ENCODE peak calls at places on chromosome 7, in ten cellular contexts. O is left ventricle myocardium inferior; Z is AG04450; D is CD4-positive, alpha-beta T cell; J is dorsolateral prefrontal cortex; P is fibroblast of pulmonary artery; B is tibial nerve; R is endothelial cell; N is AG09309; E is neural crest cell. A is an unnamed sample.

GRCh38 chr7:82044497-82045080 is 274.7 kb upstream of the HGF start:
- DNase-seq in D (no peak), P (peak), J (no peak), B (no peak), R (peak), O (no peak), N (no peak), E (peak), Z (no peak), A (no peak)

GRCh38 chr7:98755138-98755898 is 114.5 kb downstream of the TMEM130 start:
- DNase-seq in P (no peak), O (peak), R (no peak), D (no peak), Z (no peak), E (no peak), B (no peak), N (no peak), J (no peak), A (no peak)

GRCh38 chr7:77855371-77856083 is 57.0 kb downstream of the PHTF2 start:
- DNase-seq in D (no peak), P (peak), J (peak), N (no peak), B (no peak), Z (no peak), R (no peak), O (peak), E (no peak), A (no peak)

GRCh38 chr7:17405786-17406185 is 107.3 kb downstream of the AHR start:
- DNase-seq in R (no peak), E (no peak), N (peak), B (no peak), J (no peak), P (peak), D (no peak), Z (peak), O (no peak), A (no peak)

GRCh38 chr7:154841731-154842331 is 161.1 kb downstream of the PAXIP1 start:
- DNase-seq in O (no peak), B (no peak), E (no peak), J (no peak), D (no peak), R (peak), Z (no peak), N (no peak), P (no peak), A (no peak)

GRCh38 chr7:1028775-1029636 is 15.3 kb upstream of the GPR146 start:
- DNase-seq in N (peak), P (peak), E (peak), J (peak), O (peak), Z (peak), R (peak), B (peak), D (peak), A (peak)

GRCh38 chr7:54354436-54354835 is 187.7 kb upstream of the VSTM2A start:
- DNase-seq in O (no peak), E (no peak), N (no peak), Z (no peak), J (no peak), R (no peak), D (no peak), P (no peak), B (no peak), A (no peak)

GRCh38 chr7:42198974-42199668 is 37.9 kb downstream of the GLI3 start:
- DNase-seq in D (no peak), J (no peak), R (no peak), O (no peak), P (no peak), E (no peak), N (peak), B (no peak), Z (no peak), A (no peak)

GRCh38 chr7:102942181-102942882 is 29.5 kb downstream of the LRRC17 start:
- DNase-seq in Z (no peak), N (no peak), B (no peak), P (peak), D (no peak), O (no peak), J (no peak), R (no peak), E (no peak), A (no peak)

GRCh38 chr7:22147113-22147512 is 201.4 kb upstream of the CDCA7L start:
- DNase-seq in D (no peak), O (no peak), P (no peak), N (no peak), R (no peak), J (no peak), E (no peak), Z (no peak), B (no peak), A (no peak)

GRCh38 chr7:127822822-127823508 is 171.0 kb downstream of the SND1 start:
- DNase-seq in Z (no peak), E (no peak), O (no peak), R (peak), J (no peak), P (no peak), D (no peak), B (no peak), N (no peak), A (no peak)

GRCh38 chr7:66912195-66912594 is 8.8 kb upstream of the TMEM248 start:
- DNase-seq in Z (no peak), N (no peak), R (no peak), D (no peak), P (no peak), O (no peak), B (no peak), J (no peak), E (no peak), A (no peak)

GRCh38 chr7:18125536-18125935 is 97.9 kb upstream of the PRPS1L1 start:
- DNase-seq in P (peak), D (no peak), O (no peak), Z (no peak), R (no peak), N (no peak), B (no peak), J (no peak), E (no peak), A (no peak)

GRCh38 chr7:70870349-70870748 is 261.6 kb upstream of the GALNT17 start:
- DNase-seq in Z (no peak), O (no peak), P (no peak), B (no peak), R (no peak), D (no peak), J (no peak), E (no peak), N (no peak), A (no peak)

GRCh38 chr7:134480730-134481129 is 21.8 kb upstream of the AKR1B1 start:
- DNase-seq in Z (no peak), O (no peak), B (no peak), J (no peak), R (no peak), E (no peak), D (no peak), P (peak), N (no peak), A (no peak)

GRCh38 chr7:99955247-99955646 is 20.6 kb downstream of the AZGP1 start:
- DNase-seq in D (no peak), O (no peak), J (no peak), B (no peak), N (no peak), Z (no peak), P (no peak), E (no peak), R (no peak), A (no peak)

GRCh38 chr7:68321076-68321639 is 1277.1 kb upstream of the AUTS2 start:
- DNase-seq in Z (no peak), N (no peak), J (no peak), R (no peak), P (no peak), D (no peak), B (peak), O (peak), E (no peak), A (no peak)

GRCh38 chr7:75642810-75643486 is 95.8 kb downstream of the HIP1 start:
- DNase-seq in E (peak), R (peak), B (no peak), J (no peak), N (no peak), O (no peak), P (peak), D (peak), Z (peak), A (no peak)

GRCh38 chr7:70035509-70035908 is 437.2 kb downstream of the AUTS2 start:
- DNase-seq in J (no peak), N (no peak), D (no peak), O (no peak), P (no peak), Z (no peak), R (no peak), B (no peak), E (no peak), A (no peak)

GRCh38 chr7:66377045-66377444 is 171.9 kb downstream of the TPST1 start:
- DNase-seq in D (no peak), Z (no peak), B (no peak), P (no peak), E (no peak), O (no peak), J (no peak), R (no peak), N (no peak), A (no peak)

GRCh38 chr7:103821105-103821504 is 168.4 kb downstream of the RELN start:
- DNase-seq in P (no peak), O (no peak), B (no peak), D (no peak), Z (no peak), N (no peak), E (no peak), J (no peak), R (no peak), A (no peak)

GRCh38 chr7:72538856-72539255 is 126.7 kb upstream of the CALN1 start:
- DNase-seq in D (no peak), B (no peak), O (no peak), J (no peak), Z (no peak), P (no peak), N (no peak), E (peak), R (no peak), A (no peak)

GRCh38 chr7:45984386-45985295 is 63.6 kb upstream of the IGFBP3 start:
- DNase-seq in D (no peak), R (no peak), J (no peak), O (no peak), N (no peak), Z (no peak), E (no peak), P (no peak), B (no peak), A (no peak)

GRCh38 chr7:43653466-43653865 is 70.6 kb downstream of the STK17A start:
- DNase-seq in O (no peak), E (no peak), N (no peak), P (no peak), R (no peak), D (no peak), Z (no peak), J (no peak), B (no peak), A (no peak)

GRCh38 chr7:37833107-37833817 is 15.1 kb upstream of the NME8 start:
- DNase-seq in N (peak), O (no peak), J (peak), D (peak), E (peak), P (peak), B (no peak), Z (no peak), R (peak), A (no peak)

GRCh38 chr7:37826825-37827224 is 21.6 kb upstream of the NME8 start:
- DNase-seq in Z (no peak), P (no peak), D (no peak), E (no peak), O (no peak), J (no peak), R (no peak), B (no peak), N (no peak), A (no peak)

GRCh38 chr7:37833818-37834146 is 14.6 kb upstream of the NME8 start:
- DNase-seq in Z (no peak), J (no peak), R (no peak), N (no peak), E (no peak), P (no peak), O (no peak), B (no peak), D (no peak), A (no peak)

GRCh38 chr7:37832194-37832593 is 16.2 kb upstream of the NME8 start:
- DNase-seq in Z (no peak), R (no peak), J (peak), B (peak), N (no peak), D (no peak), O (peak), P (peak), E (no peak), A (no peak)

DNA sequence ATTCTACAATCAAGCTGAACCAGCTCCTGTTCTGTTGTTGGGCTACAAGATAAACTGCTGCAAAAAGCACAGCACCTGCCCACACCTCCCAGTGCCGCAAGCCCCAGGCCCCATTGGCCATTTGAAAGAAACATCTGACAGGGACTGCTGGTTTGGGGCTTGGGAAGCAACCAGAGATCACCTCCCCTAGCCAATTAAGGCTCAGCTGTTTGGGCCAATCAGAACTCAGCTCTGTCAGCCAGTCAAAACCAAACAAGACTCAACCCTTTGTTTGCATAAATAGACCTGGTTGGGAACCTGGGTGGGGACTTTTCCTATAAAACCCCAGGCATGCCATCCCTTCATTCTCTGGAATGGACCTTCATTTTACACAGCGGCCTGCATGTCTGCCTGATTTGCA is 17.2 kb upstream of the NME8 start:
- DNase-seq in P (no peak), O (no peak), B (no peak), J (no peak), D (no peak), E (no peak), N (no peak), R (no peak), Z (no peak), A (no peak)
- TF ChIP-seq CTCF in P (no peak), O (no peak), B (no peak), J (no peak), D (no peak), E (no peak), N (no peak), R (no peak), Z (no peak), A (no peak)

DNA sequence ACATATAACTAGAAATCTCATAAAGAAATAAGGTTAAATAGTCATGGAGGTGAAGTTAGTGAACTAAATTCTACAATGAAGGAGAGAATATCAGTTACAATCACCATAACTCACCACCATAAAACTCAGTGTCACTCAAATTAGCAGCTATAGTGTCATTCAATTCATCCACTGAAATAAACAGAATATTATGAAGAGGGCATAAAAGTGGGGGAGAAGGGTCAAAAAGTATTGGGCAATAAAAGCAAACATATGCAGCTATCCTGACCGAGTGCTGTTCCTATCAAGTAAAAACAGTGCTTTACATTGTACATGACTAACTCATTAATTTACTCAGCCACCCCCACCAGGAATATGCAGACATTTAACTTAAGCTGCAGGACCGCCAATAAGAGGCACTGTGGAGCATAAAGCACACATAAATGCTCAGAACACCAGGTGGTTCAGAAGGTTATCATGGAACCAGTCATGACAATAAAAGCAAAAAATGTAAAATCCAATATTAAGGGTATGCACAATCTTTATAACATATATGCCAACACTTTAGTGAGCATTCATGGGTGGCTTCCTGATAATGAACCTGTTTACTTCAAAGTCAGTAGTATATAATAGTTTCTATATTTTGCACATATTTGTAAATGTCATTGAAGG is 95.5 kb upstream of the LAMB4 start:
- DNase-seq in D (no peak), O (no peak), J (no peak), P (no peak), N (no peak), E (no peak), Z (no peak), R (no peak), B (no peak), A (no peak)
- TF ChIP-seq CTCF in D (no peak), O (no peak), J (no peak), P (no peak), N (no peak), E (no peak), Z (no peak), R (no peak), B (no peak), A (no peak)

DNA sequence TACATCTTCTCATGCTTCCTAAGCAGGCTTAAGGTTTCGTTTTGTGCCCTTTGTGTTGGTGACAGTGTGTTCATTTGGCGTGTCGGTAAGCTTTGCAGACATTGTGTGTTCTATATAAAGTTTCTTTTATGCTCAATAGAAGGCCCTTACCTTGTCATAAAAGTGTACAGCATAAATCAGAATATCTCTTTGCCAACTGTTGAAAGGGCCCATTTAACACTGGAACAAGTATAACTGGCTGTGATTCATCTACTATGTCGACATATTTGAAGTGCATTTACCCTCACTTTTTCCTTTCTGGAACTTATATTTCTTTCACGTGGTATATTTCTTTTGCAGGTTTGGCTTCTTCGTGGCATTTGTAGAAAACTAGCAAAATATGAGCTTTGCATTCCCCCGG is 32.7 kb downstream of the EEPD1 start:
- DNase-seq in P (peak), O (no peak), R (no peak), J (no peak), E (no peak), B (no peak), D (no peak), N (peak), Z (no peak), A (no peak)
- TF ChIP-seq CTCF in P (no peak), O (no peak), R (no peak), J (no peak), E (no peak), B (no peak), D (no peak), N (no peak), Z (no peak), A (no peak)

GRCh38 chr7:15305002-15305600 is 256.7 kb downstream of the AGMO start:
- DNase-seq in O (no peak), J (no peak), D (no peak), N (no peak), E (peak), B (peak), Z (peak), P (peak), R (peak), A (no peak)
- TF ChIP-seq CTCF in O (peak), J (peak), D (no peak), N (peak), E (peak), B (peak), Z (peak), P (peak), R (peak), A (peak)

A was measured in osteocyte.